ENCODE peak calls at places on chromosomes 3 and 15, in four cellular contexts. A, R, I and H are unnamed samples.

GRCh38 chr15:57445872-57446271 is 69.6 kb downstream of the CGNL1 start:
- DNase-seq in A (no peak), R (no peak), I (no peak), H (no peak)

GRCh38 chr15:99282129-99282528 is 30.8 kb downstream of the LRRC28 start:
- DNase-seq in A (no peak), R (no peak), I (no peak), H (no peak)

GRCh38 chr3:141410408-141410807 is 42.1 kb downstream of the ZBTB38 start:
- DNase-seq in A (no peak), R (no peak), I (peak; percentile 46), H (peak; percentile 86)

GRCh38 chr3:13479332-13479581 is 849 bp upstream of the HDAC11 start:
- DNase-seq in A (peak; percentile 52), R (peak; percentile 90), I (no peak), H (no peak)

GRCh38 chr3:44011680-44012079 is 230.0 kb upstream of the TOPAZ1 start:
- DNase-seq in A (no peak), R (peak; percentile 43), I (no peak), H (no peak)

GRCh38 chr15:84783493-84784251 is 33.5 kb upstream of the ALPK3 start:
- DNase-seq in A (no peak), R (peak; percentile 37), I (no peak), H (no peak)

GRCh38 chr3:118231578-118231977 is 803.1 kb downstream of the IGSF11 start:
- DNase-seq in A (no peak), R (no peak), I (no peak), H (no peak)

GRCh38 chr3:123152656-123153055 is 49.1 kb upstream of the SEC22A start:
- DNase-seq in A (no peak), R (no peak), I (no peak), H (no peak)

GRCh38 chr3:177306252-177306651 is 109.0 kb upstream of the TBL1XR1 start:
- DNase-seq in A (no peak), R (no peak), I (no peak), H (no peak)

GRCh38 chr3:185824051-185824466 is 783 bp downstream of the IGF2BP2 start:
- DNase-seq in A (peak; percentile 27), R (no peak), I (peak; percentile 32), H (no peak)

GRCh38 chr3:186929676-186930075 is 650 bp upstream of the ST6GAL1 start:
- DNase-seq in A (no peak), R (no peak), I (no peak), H (no peak)

GRCh38 chr3:67489816-67490215 is 164.6 kb downstream of the SUCLG2 start:
- DNase-seq in A (no peak), R (no peak), I (no peak), H (no peak)

GRCh38 chr15:38002883-38003477 is 68.5 kb downstream of the TMCO5A start:
- DNase-seq in A (peak; percentile 64), R (no peak), I (peak; percentile 71), H (no peak)

GRCh38 chr15:85865070-85865684 is 70.5 kb upstream of the KLHL25 start:
- DNase-seq in A (no peak), R (no peak), I (peak; percentile 17), H (no peak)

GRCh38 chr3:154956815-154957214 is 123.3 kb upstream of the MME start:
- DNase-seq in A (no peak), R (no peak), I (no peak), H (no peak)

GRCh38 chr3:16945330-16945729 is 60.6 kb downstream of the PLCL2 start:
- DNase-seq in A (no peak), R (no peak), I (no peak), H (no peak)

GRCh38 chr15:101178414-101178813 is 73.4 kb downstream of the CHSY1 start:
- DNase-seq in A (no peak), R (no peak), I (no peak), H (no peak)

GRCh38 chr3:194121881-194122280 is 14.1 kb upstream of the HES1 start:
- DNase-seq in A (no peak), R (no peak), I (no peak), H (no peak)

DNA sequence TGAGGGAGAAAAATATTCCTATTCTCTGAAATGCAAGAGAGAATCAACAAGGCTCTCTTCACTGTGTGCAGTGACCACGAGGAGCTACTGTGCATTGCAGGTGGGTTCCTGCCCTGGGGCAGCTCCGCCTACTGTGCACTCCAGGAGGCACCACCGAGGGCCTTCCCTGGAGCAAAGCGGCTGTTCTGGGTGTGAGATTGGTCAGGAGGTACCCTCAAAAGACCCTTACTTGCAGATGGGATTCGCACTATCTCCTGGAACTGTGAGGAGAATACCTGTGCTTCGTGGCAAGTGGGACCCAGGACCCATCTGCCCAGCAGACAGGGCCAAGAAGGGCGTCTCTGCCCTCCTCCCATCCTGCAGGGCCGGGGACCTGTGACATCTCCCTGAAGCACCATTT is 68.9 kb downstream of the CYFIP1 start:
- DNase-seq in A (no peak), R (no peak), I (no peak), H (no peak)
- H3K36me3 ChIP-seq in A (peaks cover 96% of the 10 kb centered on the region), R (peaks cover 91% of the 10 kb centered on the region), I (peaks cover 70% of the 10 kb centered on the region), H (peaks cover 68% of the 10 kb centered on the region)

DNA sequence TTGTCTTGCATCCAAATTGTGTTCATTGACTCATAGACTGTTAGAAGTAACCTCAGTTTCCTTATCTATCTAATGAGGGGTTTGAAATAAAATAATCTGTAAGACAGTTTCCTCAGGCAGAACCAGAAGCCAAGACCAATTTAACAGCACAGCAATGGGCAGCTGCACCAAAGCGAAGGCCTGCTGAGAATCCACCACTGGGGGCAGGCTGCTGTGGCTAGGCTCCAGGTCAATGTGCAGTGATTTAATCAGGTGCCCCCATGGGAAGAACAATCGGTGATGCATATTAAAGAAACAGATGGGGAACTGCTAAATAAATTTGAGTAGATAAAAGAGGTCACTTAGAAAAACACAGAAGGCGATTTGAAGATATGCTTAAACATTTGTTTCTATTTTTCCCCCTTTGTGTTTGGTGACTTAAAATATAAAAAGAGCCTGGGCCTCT is 28.0 kb upstream of the TMOD3 start:
- DNase-seq in A (no peak), R (no peak), I (no peak), H (no peak)
- TF ChIP-seq CTCF in A (peak; percentile 22), R (no peak), I (peak; percentile 26), H (no peak)

DNA sequence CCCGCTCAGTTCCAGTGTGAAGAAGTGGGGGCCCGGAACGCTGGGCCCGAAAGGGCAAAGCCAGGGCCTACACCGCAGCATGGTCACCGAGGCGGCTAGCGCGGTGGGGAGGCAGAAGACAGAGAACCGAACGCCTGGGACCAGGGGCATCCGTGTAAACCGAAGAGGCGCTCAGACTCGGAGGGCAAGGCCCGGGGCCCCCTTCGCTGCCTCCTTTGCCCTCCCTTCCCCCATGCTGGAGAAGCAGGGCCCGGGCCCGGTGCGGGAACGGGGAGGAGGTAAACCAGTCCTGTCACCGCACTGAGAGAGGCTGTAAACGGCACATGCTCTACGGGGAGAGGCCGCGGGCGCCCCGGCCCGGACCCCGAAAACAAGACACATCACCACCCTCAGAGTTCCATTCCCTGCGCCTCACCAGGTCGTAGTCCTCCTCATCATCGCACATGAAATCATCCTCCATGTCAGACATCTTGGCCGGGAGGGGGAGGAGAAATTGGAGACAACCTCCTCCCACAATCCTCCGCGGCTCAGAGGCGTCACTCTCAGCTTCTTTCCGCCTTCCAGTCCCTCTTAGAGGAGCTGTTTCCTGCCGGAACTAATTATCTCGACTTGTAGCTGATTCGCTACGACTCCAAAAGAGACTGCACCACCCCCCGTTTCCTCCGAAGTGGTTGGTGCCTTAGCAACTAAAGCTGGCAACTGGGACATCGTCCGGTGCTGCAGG is at the start of gene COPS2:
- DNase-seq in A (peak; percentile 93), R (peak; percentile 92), I (peak; percentile 96), H (peak; percentile 97)
- TF ChIP-seq EP300 in A (no peak), R (no peak), I (no peak), H (no peak)

DNA sequence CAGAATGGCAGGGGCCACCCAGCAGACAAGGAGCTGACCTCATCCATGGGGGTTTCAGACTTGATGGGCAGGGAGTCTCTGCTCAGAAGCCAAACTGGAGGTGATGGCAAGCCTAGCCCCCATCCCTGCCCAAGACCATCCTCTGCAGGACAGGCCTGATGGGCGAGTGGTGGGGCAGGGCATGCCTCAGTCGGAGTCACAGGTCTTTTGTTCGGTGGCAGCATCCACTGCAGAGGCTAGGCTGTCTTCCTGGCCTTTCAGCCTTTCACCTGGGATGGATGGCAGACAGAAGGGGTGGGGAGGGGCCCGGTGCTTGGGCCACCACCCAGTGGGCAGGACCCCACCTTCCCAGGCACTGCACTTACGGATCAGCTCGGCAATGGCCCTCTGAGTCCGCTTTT is 44.4 kb downstream of the PTH1R start:
- DNase-seq in A (no peak), R (no peak), I (peak; percentile 5), H (peak; percentile 45)
- H3K36me3 ChIP-seq in A (peaks cover 100% of the 10 kb centered on the region), R (peaks cover 66% of the 10 kb centered on the region), I (peaks cover 58% of the 10 kb centered on the region), H (peaks cover 64% of the 10 kb centered on the region)

GRCh38 chr3:128745742-128746141 is 19.8 kb downstream of the RAB7A start:
- DNase-seq in A (no peak), R (no peak), I (no peak), H (no peak)
- TF ChIP-seq CTCF in A (no peak), R (no peak), I (no peak), H (no peak)

GRCh38 chr15:67808821-67809220 is 16.5 kb upstream of the SKOR1 start:
- DNase-seq in A (no peak), R (no peak), I (no peak), H (peak; percentile 5)
- TF ChIP-seq EP300 in A (no peak), R (no peak), I (no peak), H (no peak)

GRCh38 chr3:172343117-172343516 is 105.1 kb downstream of the GHSR start:
- DNase-seq in A (no peak), R (no peak), I (no peak), H (no peak)

GRCh38 chr3:172341482-172342059 is 106.7 kb downstream of the GHSR start:
- DNase-seq in A (no peak), R (no peak), I (no peak), H (no peak)

GRCh38 chr3:172342097-172342659 is 106.1 kb downstream of the GHSR start:
- DNase-seq in A (no peak), R (no peak), I (no peak), H (no peak)

GRCh38 chr3:172346161-172346560 is 102.1 kb downstream of the GHSR start:
- DNase-seq in A (no peak), R (no peak), I (no peak), H (no peak)

DNA sequence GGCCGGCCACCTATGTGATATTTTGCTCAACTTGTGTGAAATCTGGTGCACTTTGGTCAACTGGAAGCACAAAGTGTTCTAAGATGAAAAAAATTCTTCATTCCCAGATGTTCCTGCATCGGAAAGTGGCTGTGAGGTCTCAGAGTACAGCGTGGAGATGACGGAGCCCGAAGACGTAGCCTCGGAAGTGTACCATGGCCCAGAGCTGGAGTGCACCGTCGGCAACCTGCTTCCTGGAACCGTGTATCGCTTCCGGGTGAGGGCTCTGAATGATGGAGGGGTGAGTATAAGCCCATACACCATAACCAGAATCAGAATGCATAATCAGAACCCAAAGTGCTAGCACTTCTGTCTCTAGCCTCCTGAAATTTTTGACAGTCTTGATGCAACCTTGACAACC is 104.3 kb downstream of the GHSR start:
- DNase-seq in A (no peak), R (no peak), I (no peak), H (no peak)
- H3K36me3 ChIP-seq in A (peaks cover 100% of the 10 kb centered on the region), R (peaks cover 52% of the 10 kb centered on the region), I (peaks cover 62% of the 10 kb centered on the region), H (peaks cover 25% of the 10 kb centered on the region)

GRCh38 chr15:27339138-27339537 is 368.2 kb downstream of the GABRG3 start:
- DNase-seq in A (no peak), R (no peak), I (no peak), H (no peak)
- TF ChIP-seq CTCF in A (no peak), R (no peak), I (no peak), H (no peak)